ENCODE peak calls at places on chromosomes 6 and 20, in five cellular contexts. One of them, this sample, is unnamed.
A peak's percentile ranks its signal among the peaks of the same experiment; 100 is the strongest.

GRCh38 chr20:1632228-1632577 is 12.4 kb upstream of the SIRPB1 start:
- DNase-seq in uterus: no peak
- DNase-seq in SK-N-SH: no peak
- DNase-seq in ovary: no peak
- DNase-seq in astrocyte: no peak
- DNase-seq in this sample: no peak

GRCh38 chr6:152636675-152637421 is at the start of gene SYNE1:
- DNase-seq in uterus: peak; percentile 56
- DNase-seq in SK-N-SH: peak; percentile 84
- DNase-seq in ovary: peak; percentile 73
- DNase-seq in astrocyte: peak; percentile 14
- DNase-seq in this sample: peak; percentile 54

GRCh38 chr6:163525926-163526325 is 111.4 kb downstream of the QKI start:
- DNase-seq in astrocyte: peak; percentile 58
- DNase-seq in uterus: no peak
- DNase-seq in ovary: no peak
- DNase-seq in SK-N-SH: no peak
- DNase-seq in this sample: no peak

GRCh38 chr20:1938464-1939269 is 43.5 kb downstream of the SIRPA start:
- DNase-seq in SK-N-SH: no peak
- DNase-seq in ovary: no peak
- DNase-seq in astrocyte: no peak
- DNase-seq in uterus: no peak
- DNase-seq in this sample: no peak

GRCh38 chr6:41306187-41306854 is 19.8 kb upstream of the TREM1 start:
- DNase-seq in astrocyte: peak; percentile 10
- DNase-seq in uterus: no peak
- DNase-seq in ovary: no peak
- DNase-seq in SK-N-SH: peak; percentile 54
- DNase-seq in this sample: no peak

GRCh38 chr6:135583256-135583758 is 85.8 kb upstream of the AHI1 start:
- DNase-seq in uterus: no peak
- DNase-seq in astrocyte: peak; percentile 71
- DNase-seq in SK-N-SH: no peak
- DNase-seq in ovary: no peak
- DNase-seq in this sample: no peak

GRCh38 chr20:62843656-62844055 is 18.0 kb downstream of the TCFL5 start:
- DNase-seq in SK-N-SH: no peak
- DNase-seq in ovary: no peak
- DNase-seq in astrocyte: no peak
- DNase-seq in uterus: no peak
- DNase-seq in this sample: no peak

GRCh38 chr6:161511455-161512159 is 237.7 kb upstream of the AGPAT4 start:
- DNase-seq in uterus: no peak
- DNase-seq in ovary: no peak
- DNase-seq in astrocyte: no peak
- DNase-seq in SK-N-SH: no peak
- DNase-seq in this sample: no peak

DNA sequence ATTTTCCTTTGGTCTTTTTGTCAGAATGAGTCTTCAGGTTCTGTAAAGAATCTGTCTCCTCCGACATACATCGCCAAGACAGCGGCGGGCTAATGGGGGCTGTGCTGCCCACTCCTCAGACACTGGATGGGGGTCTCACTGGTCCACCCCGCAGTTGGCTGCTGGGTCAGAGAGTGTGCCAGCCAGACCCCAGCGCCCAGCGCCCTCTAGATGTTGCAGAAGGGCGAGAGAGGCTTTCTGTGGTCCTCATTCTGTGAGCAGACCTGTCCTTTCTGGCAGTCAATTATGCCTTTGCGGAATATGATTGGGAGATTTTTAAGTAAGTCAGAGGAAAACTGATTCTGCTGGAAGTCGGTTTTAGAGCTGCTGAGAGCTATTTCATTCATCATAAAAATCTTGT is 7.8 kb upstream of the CCR6 start:
- DNase-seq in astrocyte: no peak
- DNase-seq in SK-N-SH: peak; percentile 62
- DNase-seq in ovary: no peak
- DNase-seq in uterus: no peak
- DNase-seq in this sample: no peak
- TF ChIP-seq CTCF in astrocyte: no peak
- TF ChIP-seq CTCF in SK-N-SH: no peak
- TF ChIP-seq CTCF in ovary: no peak
- TF ChIP-seq CTCF in uterus: no peak
- TF ChIP-seq CTCF in this sample: no peak

GRCh38 chr6:118781897-118782296 is 112.1 kb upstream of the ASF1A start:
- DNase-seq in uterus: no peak
- DNase-seq in SK-N-SH: no peak
- DNase-seq in ovary: no peak
- DNase-seq in astrocyte: no peak
- DNase-seq in this sample: no peak
- H3K4me1 ChIP-seq in uterus: no peaks in the 10 kb centered on the region
- H3K4me1 ChIP-seq in SK-N-SH: no peaks in the 10 kb centered on the region
- H3K4me1 ChIP-seq in ovary: peaks cover 6% of the 10 kb centered on the region
- H3K4me1 ChIP-seq in astrocyte: peaks cover 5% of the 10 kb centered on the region
- H3K4me1 ChIP-seq in this sample: peaks cover 17% of the 10 kb centered on the region

GRCh38 chr20:17605131-17605660 is 35.3 kb downstream of the DSTN start:
- DNase-seq in SK-N-SH: no peak
- DNase-seq in uterus: no peak
- DNase-seq in ovary: no peak
- DNase-seq in astrocyte: no peak
- DNase-seq in this sample: no peak
- H3K36me3 ChIP-seq in SK-N-SH: peaks cover 77% of the 10 kb centered on the region
- H3K36me3 ChIP-seq in uterus: no peaks in the 10 kb centered on the region
- H3K36me3 ChIP-seq in ovary: no peaks in the 10 kb centered on the region
- H3K36me3 ChIP-seq in astrocyte: peaks cover 58% of the 10 kb centered on the region
- H3K36me3 ChIP-seq in this sample: peaks cover 81% of the 10 kb centered on the region

GRCh38 chr6:110408891-110409290 is 6.5 kb downstream of the DDO start:
- DNase-seq in uterus: no peak
- DNase-seq in ovary: no peak
- DNase-seq in SK-N-SH: peak; percentile 69
- DNase-seq in astrocyte: no peak
- DNase-seq in this sample: no peak
- TF ChIP-seq CTCF in uterus: no peak
- TF ChIP-seq CTCF in ovary: no peak
- TF ChIP-seq CTCF in SK-N-SH: no peak
- TF ChIP-seq CTCF in astrocyte: no peak
- TF ChIP-seq CTCF in this sample: peak; percentile 8

GRCh38 chr20:3803854-3804253 is 7.7 kb downstream of the CDC25B start:
- DNase-seq in astrocyte: no peak
- DNase-seq in uterus: no peak
- DNase-seq in SK-N-SH: no peak
- DNase-seq in ovary: no peak
- DNase-seq in this sample: no peak

GRCh38 chr20:3804781-3805180 is 8.7 kb downstream of the CDC25B start:
- DNase-seq in ovary: no peak
- DNase-seq in SK-N-SH: no peak
- DNase-seq in uterus: no peak
- DNase-seq in astrocyte: no peak
- DNase-seq in this sample: no peak

GRCh38 chr20:3803289-3803688 is 7.2 kb downstream of the CDC25B start:
- DNase-seq in astrocyte: no peak
- DNase-seq in ovary: no peak
- DNase-seq in SK-N-SH: no peak
- DNase-seq in uterus: no peak
- DNase-seq in this sample: no peak

GRCh38 chr20:3805594-3806264 is 9.6 kb downstream of the CDC25B start:
- DNase-seq in SK-N-SH: no peak
- DNase-seq in astrocyte: peak; percentile 58
- DNase-seq in ovary: no peak
- DNase-seq in uterus: no peak
- DNase-seq in this sample: no peak

DNA sequence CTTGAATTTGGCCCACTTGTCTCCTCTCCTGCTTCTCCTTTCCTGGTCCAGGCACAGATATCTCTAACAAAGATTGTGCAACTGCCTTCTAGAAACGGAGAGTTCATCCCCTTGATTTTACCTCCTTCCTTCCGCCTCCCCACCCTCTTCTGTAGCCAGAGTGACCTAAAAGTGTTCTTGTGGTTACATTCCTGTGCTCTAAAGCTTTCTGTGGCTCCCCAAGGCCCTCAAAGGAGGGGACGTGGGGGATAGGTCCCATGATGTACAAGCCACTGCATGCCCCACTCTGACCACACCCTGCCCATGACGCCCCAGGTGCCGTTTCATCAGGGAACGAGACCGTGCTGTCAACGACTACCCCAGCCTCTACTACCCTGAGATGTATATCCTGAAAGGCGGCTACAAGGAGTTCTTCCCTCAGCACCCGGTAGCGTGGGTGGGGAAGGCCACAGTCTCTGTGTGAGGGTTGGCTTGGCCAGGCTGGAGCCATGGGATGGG is 8.2 kb downstream of the CDC25B start:
- DNase-seq in astrocyte: no peak
- DNase-seq in ovary: no peak
- DNase-seq in SK-N-SH: no peak
- DNase-seq in uterus: no peak
- DNase-seq in this sample: no peak
- H3K4me1 ChIP-seq in astrocyte: peaks cover 33% of the 10 kb centered on the region
- H3K4me1 ChIP-seq in ovary: peaks cover 16% of the 10 kb centered on the region
- H3K4me1 ChIP-seq in SK-N-SH: peaks cover 31% of the 10 kb centered on the region
- H3K4me1 ChIP-seq in uterus: peaks cover 6% of the 10 kb centered on the region
- H3K4me1 ChIP-seq in this sample: peaks cover 33% of the 10 kb centered on the region

This sample was measured in left ventricle myocardium inferior.